ENCODE peak calls at places on chromosomes 4 and X, in four cellular contexts. F is fibroblast of lung, W is mammary epithelial cell, O is heart right ventricle. T is an unnamed sample.

GRCh38 chrX:153722704-153723350 is 1.4 kb downstream of the BCAP31 start:
- DNase-seq in O (no peak), W (peak), F (no peak), T (no peak)

GRCh38 chrX:108148524-108148923 is 56.9 kb downstream of the ATG4A start:
- DNase-seq in W (no peak), F (no peak), O (no peak), T (no peak)

GRCh38 chrX:47849776-47850175 is 13.1 kb downstream of the ZNF81 start:
- DNase-seq in O (no peak), W (no peak), F (no peak), T (no peak)

GRCh38 chrX:47568656-47569295 is 7.8 kb downstream of the ARAF start:
- DNase-seq in F (no peak), W (no peak), O (no peak), T (no peak)

GRCh38 chr4:174494731-174495130 is 27.6 kb downstream of the HPGD start:
- DNase-seq in F (no peak), O (no peak), W (no peak), T (no peak)

GRCh38 chr4:52822583-52823477 is 39.3 kb upstream of the RASL11B start:
- DNase-seq in F (peak), O (no peak), W (peak), T (peak)

GRCh38 chr4:147707892-147708672 is 23.8 kb upstream of the ARHGAP10 start:
- DNase-seq in F (peak), O (peak), W (peak), T (no peak)

GRCh38 chr4:99585521-99585920 is 10.9 kb downstream of the MTTP start:
- DNase-seq in F (no peak), W (no peak), O (no peak), T (no peak)

GRCh38 chr4:177632481-177632880 is 190.2 kb upstream of the AGA start:
- DNase-seq in O (no peak), F (peak), W (no peak), T (no peak)

GRCh38 chr4:155906554-155907247 is 3.2 kb downstream of the TDO2 start:
- DNase-seq in F (peak), W (peak), O (peak), T (peak)

GRCh38 chr4:29711226-29711625 is 1008.9 kb upstream of the PCDH7 start:
- DNase-seq in O (no peak), W (no peak), F (peak), T (peak)

GRCh38 chr4:8317474-8317873 is 47.9 kb downstream of the HTRA3 start:
- DNase-seq in F (no peak), O (no peak), W (no peak), T (no peak)

DNA sequence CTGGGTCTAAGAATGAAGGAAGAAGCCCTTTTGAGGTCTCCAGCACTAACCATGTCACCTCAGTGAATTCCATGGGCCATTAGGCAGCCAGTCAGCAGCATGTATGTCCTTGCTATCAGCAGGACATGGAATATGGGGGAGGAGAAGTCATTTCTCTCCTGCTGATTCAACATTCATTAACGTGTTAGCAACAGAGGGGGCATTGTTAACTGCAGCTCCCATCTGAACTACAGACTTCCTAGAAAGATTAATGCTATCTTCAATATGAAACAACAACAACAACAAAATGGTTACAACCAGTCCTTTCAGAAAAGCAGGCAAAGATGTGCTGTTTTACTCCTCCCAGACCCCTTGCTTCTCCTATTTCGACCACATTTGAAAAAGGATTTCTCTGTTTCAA is 120.4 kb upstream of the SLC34A2 start:
- DNase-seq in O (no peak), W (no peak), F (peak), T (no peak)
- H3K4me3 ChIP-seq in O (no peak), W (no peak), F (no peak), T (no peak)

GRCh38 chr4:41746440-41747229 is 1.9 kb downstream of the PHOX2B start:
- DNase-seq in W (no peak), F (no peak), O (no peak), T (no peak)

GRCh38 chr4:41748788-41749445 is 392 bp upstream of the PHOX2B start:
- DNase-seq in W (no peak), O (no peak), F (no peak), T (no peak)

GRCh38 chr4:41746025-41746439 is 2.5 kb downstream of the PHOX2B start:
- DNase-seq in F (no peak), O (no peak), W (no peak), T (no peak)

GRCh38 chr4:41748074-41748787 is at the start of gene PHOX2B:
- DNase-seq in W (no peak), O (no peak), F (no peak), T (no peak)

DNA sequence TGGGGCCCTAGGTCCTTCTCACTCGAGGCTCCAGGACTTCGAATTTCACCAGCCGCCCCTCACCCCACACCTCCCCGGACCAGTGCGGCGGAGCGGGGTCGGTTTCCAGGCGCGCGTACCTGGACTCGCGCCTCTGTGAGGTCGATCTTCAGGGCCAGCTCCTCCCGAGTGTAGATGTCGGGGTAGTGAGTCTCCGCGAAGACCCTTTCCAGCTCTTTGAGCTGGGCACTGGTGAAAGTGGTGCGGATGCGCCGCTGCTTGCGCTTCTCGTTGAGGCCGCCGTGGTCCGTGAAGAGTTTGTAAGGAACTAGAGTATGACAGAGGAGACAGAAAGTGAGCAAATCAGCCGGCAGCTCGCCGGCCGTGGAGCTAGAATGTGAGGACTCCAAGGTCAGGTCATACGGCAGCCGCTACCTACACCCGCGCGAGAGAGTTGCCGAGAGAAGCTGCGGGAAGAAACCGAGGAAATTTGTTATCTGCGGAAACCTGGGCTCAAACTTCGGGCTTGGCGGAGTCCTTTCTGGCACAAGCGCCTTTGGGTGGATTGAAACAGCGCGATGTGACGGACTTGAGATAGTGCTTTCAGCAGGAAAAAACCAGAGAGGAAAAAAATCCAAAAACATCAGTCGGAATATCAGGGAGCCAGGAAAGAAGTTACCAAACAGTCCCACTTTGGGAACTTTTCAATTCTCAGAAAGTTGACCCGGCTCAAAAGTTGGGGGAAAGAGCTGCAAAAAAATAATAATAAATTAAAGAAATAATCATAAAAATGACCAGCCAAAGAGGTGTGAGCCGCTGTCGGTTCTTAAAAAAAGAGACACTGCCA is 1.1 kb downstream of the PHOX2B start:
- DNase-seq in F (no peak), W (no peak), O (no peak), T (no peak)
- H3K4me3 ChIP-seq in F (no peak), W (no peak), O (no peak), T (no peak)

DNA sequence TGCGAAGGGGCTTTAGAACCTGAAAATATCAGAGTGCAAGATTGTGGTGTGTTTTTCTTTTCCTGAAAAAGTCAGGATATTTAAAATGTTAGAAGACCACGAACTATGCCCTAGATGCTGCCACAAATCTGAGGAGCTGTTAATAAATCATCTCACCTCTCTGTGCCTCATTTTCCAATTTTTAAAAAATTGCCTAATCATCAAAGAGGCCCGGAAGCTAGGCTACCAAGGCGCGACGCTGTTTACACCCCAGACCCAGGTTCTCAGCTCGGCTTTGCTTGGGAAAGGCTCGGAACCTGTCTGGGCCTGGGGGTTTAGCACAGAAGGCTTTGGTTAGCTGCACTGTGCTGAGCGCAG is 409.6 kb downstream of the BCOR start:
- DNase-seq in W (no peak), F (no peak), O (no peak), T (no peak)
- H3K4me3 ChIP-seq in W (no peak), F (no peak), O (peak), T (peak)

GRCh38 chrX:73068467-73069364 is 10.6 kb downstream of the PABPC1L2A start:
- DNase-seq in F (no peak), W (no peak), O (no peak), T (no peak)
- H3K4me3 ChIP-seq in F (no peak), W (no peak), O (no peak), T (no peak)

GRCh38 chrX:102902355-102902754 is 34.7 kb upstream of the RAB40AL start:
- DNase-seq in O (no peak), F (no peak), W (no peak), T (no peak)

DNA sequence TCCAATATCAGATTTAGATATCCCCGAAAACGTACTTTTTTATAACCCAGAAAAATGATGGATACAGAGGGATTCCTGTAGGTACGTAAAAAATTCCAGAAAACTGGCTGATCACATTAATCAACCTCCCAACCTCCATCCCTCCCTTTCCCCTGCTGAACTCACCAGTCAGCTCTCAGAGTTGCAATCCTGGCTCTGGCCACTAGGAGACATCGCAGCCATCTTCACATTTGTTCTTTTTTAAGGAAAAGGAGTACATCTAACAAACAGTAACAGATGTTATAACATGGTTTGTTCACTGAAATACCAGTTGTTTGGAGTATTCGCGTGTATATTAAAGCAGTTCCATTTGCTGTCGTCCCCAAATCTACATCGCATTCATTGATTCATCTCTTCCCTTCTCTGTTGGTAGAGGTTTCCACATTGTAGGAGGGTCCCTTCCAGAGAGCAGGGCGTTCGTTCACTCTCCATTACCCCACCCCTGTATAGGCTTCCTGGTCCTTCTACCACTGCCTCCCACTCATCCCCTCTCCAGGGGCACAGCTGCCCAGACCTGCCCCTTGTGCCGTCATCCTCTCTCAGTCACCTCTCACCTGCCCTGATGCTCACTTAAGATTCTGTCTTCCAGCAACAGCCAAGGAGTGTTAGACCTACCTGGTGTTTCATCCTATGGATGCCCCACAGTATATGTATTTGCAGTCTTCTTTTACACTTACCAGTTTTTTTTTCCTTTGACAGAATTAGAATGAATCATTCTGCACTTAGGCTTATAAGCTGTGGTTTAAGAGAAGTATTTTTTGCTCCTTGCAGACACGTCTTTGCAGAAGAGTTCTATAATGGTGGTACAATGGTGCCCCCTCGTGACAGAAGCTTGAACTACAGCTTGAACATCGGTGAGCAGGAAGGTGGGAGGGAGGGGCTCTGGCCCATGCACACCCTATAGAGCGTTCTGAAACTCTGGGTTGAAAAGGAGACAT is 36.8 kb upstream of the RAB40AL start:
- DNase-seq in F (peak), O (peak), W (peak), T (peak)
- H3K4me3 ChIP-seq in F (no peak), O (no peak), W (no peak), T (no peak)

GRCh38 chrX:71542411-71542810 is 9.5 kb downstream of the OGT start:
- DNase-seq in W (peak), F (peak), O (no peak), T (peak)

GRCh38 chrX:71543316-71543715 is 10.4 kb downstream of the OGT start:
- DNase-seq in W (peak), F (peak), O (no peak), T (no peak)

GRCh38 chrX:71542825-71543224 is 9.9 kb downstream of the OGT start:
- DNase-seq in W (peak), F (peak), O (no peak), T (no peak)

GRCh38 chrX:71541546-71542022 is 8.7 kb downstream of the OGT start:
- DNase-seq in W (peak), F (peak), O (no peak), T (peak)

DNA sequence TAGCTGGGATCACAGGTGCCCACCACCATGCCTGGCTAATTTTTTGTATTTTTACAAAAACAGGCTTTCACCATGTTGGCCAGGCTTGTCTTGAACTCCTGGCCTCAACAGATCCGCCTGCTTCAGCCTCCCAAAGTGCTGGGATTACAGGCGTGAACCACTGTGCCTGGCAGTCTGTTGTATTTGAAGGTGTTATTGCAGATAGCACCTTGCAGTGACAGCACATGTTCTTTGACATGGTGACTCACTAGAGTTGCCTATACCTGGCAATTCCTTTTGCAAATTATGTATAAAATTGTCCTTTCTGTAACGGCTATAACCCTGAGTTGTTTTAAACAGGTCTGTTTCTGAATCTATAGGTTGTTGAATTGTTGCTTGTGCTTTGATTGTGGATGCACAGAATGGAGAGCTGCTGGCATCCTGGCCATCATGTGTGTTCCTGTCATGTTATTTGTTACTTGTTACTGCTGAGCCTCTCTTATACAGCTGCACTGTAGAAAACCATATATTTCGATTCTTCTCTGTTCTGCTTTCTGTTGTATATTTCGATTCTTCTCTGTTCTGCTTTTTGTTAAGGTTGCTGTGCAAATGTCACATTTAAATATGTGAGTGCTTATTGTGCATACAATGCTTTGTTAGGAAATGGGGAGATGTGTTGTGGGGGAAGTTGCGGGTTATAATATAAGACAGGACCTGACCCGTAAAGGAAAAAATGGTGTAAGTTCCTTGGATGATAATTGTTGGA is 8.1 kb downstream of the OGT start:
- DNase-seq in F (no peak), O (no peak), W (no peak), T (no peak)
- H3K4me3 ChIP-seq in F (no peak), O (no peak), W (no peak), T (no peak)